ENCODE peak calls at places on chromosome 10, in four cellular contexts. One of them, this sample, is unnamed.

GRCh38 chr10:116716381-116716780 is 26.0 kb downstream of the HSPA12A start:
- DNase-seq in DMS53: no peak
- DNase-seq in lower lobe of right lung: no peak
- DNase-seq in heart left ventricle: peak
- DNase-seq in this sample: no peak

GRCh38 chr10:21976739-21977138 is 26.8 kb downstream of the DNAJC1 start:
- DNase-seq in DMS53: peak
- DNase-seq in lower lobe of right lung: no peak
- DNase-seq in heart left ventricle: no peak
- DNase-seq in this sample: no peak

GRCh38 chr10:124747745-124748144 is 3.6 kb upstream of the FAM53B start:
- DNase-seq in DMS53: no peak
- DNase-seq in lower lobe of right lung: no peak
- DNase-seq in heart left ventricle: no peak
- DNase-seq in this sample: no peak

GRCh38 chr10:70130878-70131559 is 1.6 kb downstream of the AIFM2 start:
- DNase-seq in DMS53: peak
- DNase-seq in lower lobe of right lung: no peak
- DNase-seq in heart left ventricle: no peak
- DNase-seq in this sample: peak

GRCh38 chr10:102113261-102113955 is 6.8 kb downstream of the LDB1 start:
- DNase-seq in DMS53: no peak
- DNase-seq in lower lobe of right lung: no peak
- DNase-seq in heart left ventricle: no peak
- DNase-seq in this sample: no peak

GRCh38 chr10:44978570-44979280 is at the start of gene DEPP1:
- DNase-seq in DMS53: peak
- DNase-seq in lower lobe of right lung: peak
- DNase-seq in heart left ventricle: peak
- DNase-seq in this sample: peak

GRCh38 chr10:33115720-33116119 is 157.7 kb upstream of the ITGB1 start:
- DNase-seq in DMS53: no peak
- DNase-seq in lower lobe of right lung: no peak
- DNase-seq in heart left ventricle: no peak
- DNase-seq in this sample: no peak

GRCh38 chr10:131574363-131574706 is 262.8 kb upstream of the TCERG1L start:
- DNase-seq in DMS53: no peak
- DNase-seq in lower lobe of right lung: no peak
- DNase-seq in heart left ventricle: no peak
- DNase-seq in this sample: no peak

GRCh38 chr10:123913688-123914268 is 22.2 kb upstream of the CPXM2 start:
- DNase-seq in DMS53: no peak
- DNase-seq in lower lobe of right lung: no peak
- DNase-seq in heart left ventricle: no peak
- DNase-seq in this sample: peak

GRCh38 chr10:88116491-88116890 is 253.1 kb downstream of the PTEN start:
- DNase-seq in DMS53: no peak
- DNase-seq in lower lobe of right lung: no peak
- DNase-seq in heart left ventricle: no peak
- DNase-seq in this sample: no peak

GRCh38 chr10:82213784-82214183 is 338.8 kb downstream of the NRG3 start:
- DNase-seq in DMS53: no peak
- DNase-seq in lower lobe of right lung: no peak
- DNase-seq in heart left ventricle: no peak
- DNase-seq in this sample: no peak

GRCh38 chr10:44234471-44234850 is 150.4 kb downstream of the CXCL12 start:
- DNase-seq in DMS53: no peak
- DNase-seq in lower lobe of right lung: no peak
- DNase-seq in heart left ventricle: peak
- DNase-seq in this sample: no peak

GRCh38 chr10:114822771-114823463 is 1.3 kb downstream of the FHIP2A start:
- DNase-seq in DMS53: peak
- DNase-seq in lower lobe of right lung: no peak
- DNase-seq in heart left ventricle: no peak
- DNase-seq in this sample: no peak

GRCh38 chr10:77592946-77593636 is 44.5 kb downstream of the KCNMA1 start:
- DNase-seq in DMS53: no peak
- DNase-seq in lower lobe of right lung: no peak
- DNase-seq in heart left ventricle: no peak
- DNase-seq in this sample: peak

GRCh38 chr10:86732771-86733170 is 23.6 kb upstream of the BMPR1A start:
- DNase-seq in DMS53: no peak
- DNase-seq in lower lobe of right lung: no peak
- DNase-seq in heart left ventricle: no peak
- DNase-seq in this sample: no peak

GRCh38 chr10:49585387-49585786 is 24.7 kb upstream of the SLC18A3 start:
- DNase-seq in DMS53: no peak
- DNase-seq in lower lobe of right lung: no peak
- DNase-seq in heart left ventricle: no peak
- DNase-seq in this sample: no peak

GRCh38 chr10:73159038-73159648 is 8.7 kb downstream of the ECD start:
- DNase-seq in DMS53: peak
- DNase-seq in lower lobe of right lung: no peak
- DNase-seq in heart left ventricle: peak
- DNase-seq in this sample: peak

GRCh38 chr10:74189999-74190421 is 39.0 kb downstream of the ADK start:
- DNase-seq in DMS53: peak
- DNase-seq in lower lobe of right lung: no peak
- DNase-seq in heart left ventricle: no peak
- DNase-seq in this sample: no peak

GRCh38 chr10:95505084-95505610 is 56.0 kb downstream of the SORBS1 start:
- DNase-seq in DMS53: no peak
- DNase-seq in lower lobe of right lung: no peak
- DNase-seq in heart left ventricle: no peak
- DNase-seq in this sample: no peak

GRCh38 chr10:52232561-52233350 is 81.3 kb upstream of the DKK1 start:
- DNase-seq in DMS53: peak
- DNase-seq in lower lobe of right lung: no peak
- DNase-seq in heart left ventricle: no peak
- DNase-seq in this sample: no peak

GRCh38 chr10:4825868-4826787 is at the start of gene AKR1E2:
- DNase-seq in DMS53: peak
- DNase-seq in lower lobe of right lung: peak
- DNase-seq in heart left ventricle: peak
- DNase-seq in this sample: peak

GRCh38 chr10:131082991-131083465 is 228.5 kb downstream of the TCERG1L start:
- DNase-seq in DMS53: no peak
- DNase-seq in lower lobe of right lung: no peak
- DNase-seq in heart left ventricle: no peak
- DNase-seq in this sample: no peak

GRCh38 chr10:84825330-84825729 is 496.9 kb downstream of the CCSER2 start:
- DNase-seq in DMS53: peak
- DNase-seq in lower lobe of right lung: no peak
- DNase-seq in heart left ventricle: peak
- DNase-seq in this sample: no peak

GRCh38 chr10:90849956-90850749 is 7.7 kb downstream of the HTR7 start:
- DNase-seq in DMS53: no peak
- DNase-seq in lower lobe of right lung: no peak
- DNase-seq in heart left ventricle: no peak
- DNase-seq in this sample: no peak

GRCh38 chr10:90912176-90912575 is 8.7 kb downstream of the ANKRD1 start:
- DNase-seq in DMS53: peak
- DNase-seq in lower lobe of right lung: no peak
- DNase-seq in heart left ventricle: no peak
- DNase-seq in this sample: no peak

GRCh38 chr10:121130382-121130781 is 279.2 kb downstream of the WDR11 start:
- DNase-seq in DMS53: no peak
- DNase-seq in lower lobe of right lung: no peak
- DNase-seq in heart left ventricle: no peak
- DNase-seq in this sample: no peak